ENCODE peak calls at places on chromosomes 4 and X, in ten cellular contexts. One of them, this sample, is unnamed.

GRCh38 chrX:11423362-11423818 is 130.2 kb downstream of the AMELX start:
- DNase-seq in activated naive CD4-positive, alpha-beta T cell treated with Interleukin-2 at 50 U/mL for 16 hours: no peak
- DNase-seq in T-helper 9 cell: no peak
- DNase-seq in T-helper 1 cell: no peak
- DNase-seq in NCI-H1092 treated with DMSO at 0.1 percent for 48 hours: no peak
- DNase-seq in activated naive CD8-positive, alpha-beta T cell treated with anti-CD3 and anti-CD28 coated beads for 36 hours: no peak
- DNase-seq in Peyer's patch: peak
- DNase-seq in T-helper 2 cell: no peak
- DNase-seq in head of caudate nucleus: peak
- DNase-seq in GM06990: no peak
- DNase-seq in this sample: no peak

GRCh38 chr4:151537726-151538125 is 128.8 kb downstream of the FHIP1A start:
- DNase-seq in GM06990: no peak
- DNase-seq in Peyer's patch: no peak
- DNase-seq in activated naive CD8-positive, alpha-beta T cell treated with anti-CD3 and anti-CD28 coated beads for 36 hours: no peak
- DNase-seq in T-helper 2 cell: no peak
- DNase-seq in activated naive CD4-positive, alpha-beta T cell treated with Interleukin-2 at 50 U/mL for 16 hours: no peak
- DNase-seq in T-helper 9 cell: no peak
- DNase-seq in head of caudate nucleus: no peak
- DNase-seq in NCI-H1092 treated with DMSO at 0.1 percent for 48 hours: no peak
- DNase-seq in T-helper 1 cell: no peak
- DNase-seq in this sample: no peak

GRCh38 chrX:110032534-110033161 is 29.7 kb downstream of the TMEM164 start:
- DNase-seq in head of caudate nucleus: no peak
- DNase-seq in activated naive CD8-positive, alpha-beta T cell treated with anti-CD3 and anti-CD28 coated beads for 36 hours: no peak
- DNase-seq in T-helper 1 cell: no peak
- DNase-seq in GM06990: no peak
- DNase-seq in T-helper 2 cell: no peak
- DNase-seq in NCI-H1092 treated with DMSO at 0.1 percent for 48 hours: peak
- DNase-seq in Peyer's patch: no peak
- DNase-seq in activated naive CD4-positive, alpha-beta T cell treated with Interleukin-2 at 50 U/mL for 16 hours: no peak
- DNase-seq in T-helper 9 cell: no peak
- DNase-seq in this sample: no peak

GRCh38 chrX:15497865-15498264 is 2.7 kb upstream of the BMX start:
- DNase-seq in GM06990: no peak
- DNase-seq in head of caudate nucleus: peak
- DNase-seq in NCI-H1092 treated with DMSO at 0.1 percent for 48 hours: peak
- DNase-seq in activated naive CD4-positive, alpha-beta T cell treated with Interleukin-2 at 50 U/mL for 16 hours: peak
- DNase-seq in T-helper 9 cell: peak
- DNase-seq in T-helper 1 cell: peak
- DNase-seq in activated naive CD8-positive, alpha-beta T cell treated with anti-CD3 and anti-CD28 coated beads for 36 hours: peak
- DNase-seq in T-helper 2 cell: no peak
- DNase-seq in Peyer's patch: peak
- DNase-seq in this sample: peak

GRCh38 chr4:82618321-82618720 is 56.5 kb upstream of the TMEM150C start:
- DNase-seq in NCI-H1092 treated with DMSO at 0.1 percent for 48 hours: no peak
- DNase-seq in T-helper 2 cell: no peak
- DNase-seq in T-helper 9 cell: no peak
- DNase-seq in GM06990: no peak
- DNase-seq in activated naive CD8-positive, alpha-beta T cell treated with anti-CD3 and anti-CD28 coated beads for 36 hours: no peak
- DNase-seq in head of caudate nucleus: no peak
- DNase-seq in T-helper 1 cell: no peak
- DNase-seq in activated naive CD4-positive, alpha-beta T cell treated with Interleukin-2 at 50 U/mL for 16 hours: no peak
- DNase-seq in Peyer's patch: no peak
- DNase-seq in this sample: no peak

GRCh38 chrX:20312018-20312417 is 45.3 kb upstream of the RPS6KA3 start:
- DNase-seq in NCI-H1092 treated with DMSO at 0.1 percent for 48 hours: no peak
- DNase-seq in GM06990: no peak
- DNase-seq in head of caudate nucleus: no peak
- DNase-seq in T-helper 2 cell: no peak
- DNase-seq in T-helper 1 cell: no peak
- DNase-seq in T-helper 9 cell: no peak
- DNase-seq in activated naive CD4-positive, alpha-beta T cell treated with Interleukin-2 at 50 U/mL for 16 hours: no peak
- DNase-seq in Peyer's patch: no peak
- DNase-seq in activated naive CD8-positive, alpha-beta T cell treated with anti-CD3 and anti-CD28 coated beads for 36 hours: no peak
- DNase-seq in this sample: no peak

GRCh38 chr4:7299051-7299907 is 106.9 kb downstream of the SORCS2 start:
- DNase-seq in T-helper 2 cell: no peak
- DNase-seq in activated naive CD8-positive, alpha-beta T cell treated with anti-CD3 and anti-CD28 coated beads for 36 hours: no peak
- DNase-seq in activated naive CD4-positive, alpha-beta T cell treated with Interleukin-2 at 50 U/mL for 16 hours: no peak
- DNase-seq in head of caudate nucleus: no peak
- DNase-seq in Peyer's patch: no peak
- DNase-seq in NCI-H1092 treated with DMSO at 0.1 percent for 48 hours: no peak
- DNase-seq in T-helper 1 cell: no peak
- DNase-seq in GM06990: no peak
- DNase-seq in T-helper 9 cell: no peak
- DNase-seq in this sample: no peak

GRCh38 chrX:31178064-31178768 is 106.4 kb upstream of the FTHL17 start:
- DNase-seq in T-helper 1 cell: no peak
- DNase-seq in T-helper 2 cell: no peak
- DNase-seq in GM06990: peak
- DNase-seq in activated naive CD4-positive, alpha-beta T cell treated with Interleukin-2 at 50 U/mL for 16 hours: no peak
- DNase-seq in T-helper 9 cell: no peak
- DNase-seq in Peyer's patch: no peak
- DNase-seq in head of caudate nucleus: no peak
- DNase-seq in NCI-H1092 treated with DMSO at 0.1 percent for 48 hours: no peak
- DNase-seq in activated naive CD8-positive, alpha-beta T cell treated with anti-CD3 and anti-CD28 coated beads for 36 hours: no peak
- DNase-seq in this sample: no peak

GRCh38 chr4:73705056-73705432 is 35.3 kb upstream of the CXCL8 start:
- DNase-seq in activated naive CD4-positive, alpha-beta T cell treated with Interleukin-2 at 50 U/mL for 16 hours: no peak
- DNase-seq in head of caudate nucleus: no peak
- DNase-seq in Peyer's patch: no peak
- DNase-seq in activated naive CD8-positive, alpha-beta T cell treated with anti-CD3 and anti-CD28 coated beads for 36 hours: no peak
- DNase-seq in T-helper 2 cell: no peak
- DNase-seq in T-helper 9 cell: no peak
- DNase-seq in NCI-H1092 treated with DMSO at 0.1 percent for 48 hours: no peak
- DNase-seq in GM06990: no peak
- DNase-seq in T-helper 1 cell: no peak
- DNase-seq in this sample: no peak

GRCh38 chr4:186580669-186581068 is 25.3 kb upstream of the MTNR1A start:
- DNase-seq in T-helper 2 cell: no peak
- DNase-seq in NCI-H1092 treated with DMSO at 0.1 percent for 48 hours: no peak
- DNase-seq in T-helper 1 cell: no peak
- DNase-seq in GM06990: no peak
- DNase-seq in head of caudate nucleus: no peak
- DNase-seq in Peyer's patch: no peak
- DNase-seq in activated naive CD4-positive, alpha-beta T cell treated with Interleukin-2 at 50 U/mL for 16 hours: no peak
- DNase-seq in activated naive CD8-positive, alpha-beta T cell treated with anti-CD3 and anti-CD28 coated beads for 36 hours: no peak
- DNase-seq in T-helper 9 cell: no peak
- DNase-seq in this sample: no peak

GRCh38 chrX:129932792-129933321 is 26.9 kb downstream of the UTP14A start:
- DNase-seq in Peyer's patch: peak
- DNase-seq in T-helper 1 cell: no peak
- DNase-seq in NCI-H1092 treated with DMSO at 0.1 percent for 48 hours: no peak
- DNase-seq in T-helper 9 cell: no peak
- DNase-seq in activated naive CD8-positive, alpha-beta T cell treated with anti-CD3 and anti-CD28 coated beads for 36 hours: no peak
- DNase-seq in GM06990: peak
- DNase-seq in activated naive CD4-positive, alpha-beta T cell treated with Interleukin-2 at 50 U/mL for 16 hours: no peak
- DNase-seq in T-helper 2 cell: no peak
- DNase-seq in head of caudate nucleus: peak
- DNase-seq in this sample: no peak

GRCh38 chr4:108751321-108751720 is 11.5 kb downstream of the ETNPPL start:
- DNase-seq in head of caudate nucleus: no peak
- DNase-seq in NCI-H1092 treated with DMSO at 0.1 percent for 48 hours: no peak
- DNase-seq in activated naive CD8-positive, alpha-beta T cell treated with anti-CD3 and anti-CD28 coated beads for 36 hours: no peak
- DNase-seq in activated naive CD4-positive, alpha-beta T cell treated with Interleukin-2 at 50 U/mL for 16 hours: no peak
- DNase-seq in GM06990: no peak
- DNase-seq in T-helper 1 cell: no peak
- DNase-seq in Peyer's patch: no peak
- DNase-seq in T-helper 2 cell: no peak
- DNase-seq in T-helper 9 cell: no peak
- DNase-seq in this sample: no peak

GRCh38 chr4:174996079-174996478 is 77.9 kb downstream of the ADAM29 start:
- DNase-seq in T-helper 2 cell: no peak
- DNase-seq in NCI-H1092 treated with DMSO at 0.1 percent for 48 hours: no peak
- DNase-seq in activated naive CD8-positive, alpha-beta T cell treated with anti-CD3 and anti-CD28 coated beads for 36 hours: no peak
- DNase-seq in head of caudate nucleus: no peak
- DNase-seq in T-helper 1 cell: no peak
- DNase-seq in T-helper 9 cell: no peak
- DNase-seq in Peyer's patch: no peak
- DNase-seq in activated naive CD4-positive, alpha-beta T cell treated with Interleukin-2 at 50 U/mL for 16 hours: no peak
- DNase-seq in GM06990: no peak
- DNase-seq in this sample: no peak

GRCh38 chr4:57612279-57612678 is 502.1 kb upstream of the IGFBP7 start:
- DNase-seq in activated naive CD4-positive, alpha-beta T cell treated with Interleukin-2 at 50 U/mL for 16 hours: no peak
- DNase-seq in T-helper 2 cell: no peak
- DNase-seq in T-helper 1 cell: no peak
- DNase-seq in T-helper 9 cell: no peak
- DNase-seq in Peyer's patch: no peak
- DNase-seq in activated naive CD8-positive, alpha-beta T cell treated with anti-CD3 and anti-CD28 coated beads for 36 hours: no peak
- DNase-seq in NCI-H1092 treated with DMSO at 0.1 percent for 48 hours: no peak
- DNase-seq in GM06990: no peak
- DNase-seq in head of caudate nucleus: no peak
- DNase-seq in this sample: peak

GRCh38 chrX:143669395-143669794 is 33.5 kb upstream of the SLITRK4 start:
- DNase-seq in Peyer's patch: no peak
- DNase-seq in GM06990: no peak
- DNase-seq in NCI-H1092 treated with DMSO at 0.1 percent for 48 hours: peak
- DNase-seq in activated naive CD4-positive, alpha-beta T cell treated with Interleukin-2 at 50 U/mL for 16 hours: no peak
- DNase-seq in activated naive CD8-positive, alpha-beta T cell treated with anti-CD3 and anti-CD28 coated beads for 36 hours: no peak
- DNase-seq in T-helper 1 cell: no peak
- DNase-seq in T-helper 2 cell: no peak
- DNase-seq in T-helper 9 cell: no peak
- DNase-seq in head of caudate nucleus: no peak
- DNase-seq in this sample: no peak

GRCh38 chrX:92247076-92247475 is 467.9 kb downstream of the PCDH11X start:
- DNase-seq in Peyer's patch: no peak
- DNase-seq in T-helper 1 cell: no peak
- DNase-seq in T-helper 2 cell: no peak
- DNase-seq in NCI-H1092 treated with DMSO at 0.1 percent for 48 hours: no peak
- DNase-seq in GM06990: no peak
- DNase-seq in head of caudate nucleus: no peak
- DNase-seq in T-helper 9 cell: no peak
- DNase-seq in activated naive CD4-positive, alpha-beta T cell treated with Interleukin-2 at 50 U/mL for 16 hours: no peak
- DNase-seq in activated naive CD8-positive, alpha-beta T cell treated with anti-CD3 and anti-CD28 coated beads for 36 hours: no peak
- DNase-seq in this sample: no peak

GRCh38 chrX:56233100-56233499 is 944 bp downstream of the KLF8 start:
- DNase-seq in NCI-H1092 treated with DMSO at 0.1 percent for 48 hours: no peak
- DNase-seq in GM06990: no peak
- DNase-seq in head of caudate nucleus: peak
- DNase-seq in T-helper 2 cell: no peak
- DNase-seq in T-helper 1 cell: no peak
- DNase-seq in activated naive CD8-positive, alpha-beta T cell treated with anti-CD3 and anti-CD28 coated beads for 36 hours: no peak
- DNase-seq in activated naive CD4-positive, alpha-beta T cell treated with Interleukin-2 at 50 U/mL for 16 hours: no peak
- DNase-seq in Peyer's patch: no peak
- DNase-seq in T-helper 9 cell: no peak
- DNase-seq in this sample: no peak

GRCh38 chrX:154785711-154786110 is 19.6 kb downstream of the MPP1 start:
- DNase-seq in activated naive CD8-positive, alpha-beta T cell treated with anti-CD3 and anti-CD28 coated beads for 36 hours: no peak
- DNase-seq in head of caudate nucleus: no peak
- DNase-seq in NCI-H1092 treated with DMSO at 0.1 percent for 48 hours: no peak
- DNase-seq in activated naive CD4-positive, alpha-beta T cell treated with Interleukin-2 at 50 U/mL for 16 hours: no peak
- DNase-seq in GM06990: no peak
- DNase-seq in T-helper 1 cell: no peak
- DNase-seq in T-helper 9 cell: no peak
- DNase-seq in Peyer's patch: no peak
- DNase-seq in T-helper 2 cell: no peak
- DNase-seq in this sample: no peak

GRCh38 chrX:115531818-115532403 is 29.1 kb upstream of the PLS3 start:
- DNase-seq in head of caudate nucleus: no peak
- DNase-seq in NCI-H1092 treated with DMSO at 0.1 percent for 48 hours: no peak
- DNase-seq in T-helper 2 cell: no peak
- DNase-seq in activated naive CD8-positive, alpha-beta T cell treated with anti-CD3 and anti-CD28 coated beads for 36 hours: no peak
- DNase-seq in GM06990: no peak
- DNase-seq in T-helper 1 cell: no peak
- DNase-seq in T-helper 9 cell: no peak
- DNase-seq in activated naive CD4-positive, alpha-beta T cell treated with Interleukin-2 at 50 U/mL for 16 hours: no peak
- DNase-seq in Peyer's patch: no peak
- DNase-seq in this sample: no peak

GRCh38 chr4:34220601-34221000 is 2023.7 kb downstream of the ARAP2 start:
- DNase-seq in GM06990: no peak
- DNase-seq in head of caudate nucleus: no peak
- DNase-seq in T-helper 2 cell: no peak
- DNase-seq in NCI-H1092 treated with DMSO at 0.1 percent for 48 hours: no peak
- DNase-seq in T-helper 9 cell: no peak
- DNase-seq in T-helper 1 cell: no peak
- DNase-seq in activated naive CD8-positive, alpha-beta T cell treated with anti-CD3 and anti-CD28 coated beads for 36 hours: no peak
- DNase-seq in Peyer's patch: no peak
- DNase-seq in activated naive CD4-positive, alpha-beta T cell treated with Interleukin-2 at 50 U/mL for 16 hours: no peak
- DNase-seq in this sample: no peak

GRCh38 chrX:130145123-130145522 is 20.5 kb downstream of the AIFM1 start:
- DNase-seq in T-helper 9 cell: no peak
- DNase-seq in GM06990: no peak
- DNase-seq in Peyer's patch: no peak
- DNase-seq in head of caudate nucleus: no peak
- DNase-seq in activated naive CD8-positive, alpha-beta T cell treated with anti-CD3 and anti-CD28 coated beads for 36 hours: no peak
- DNase-seq in T-helper 1 cell: no peak
- DNase-seq in activated naive CD4-positive, alpha-beta T cell treated with Interleukin-2 at 50 U/mL for 16 hours: no peak
- DNase-seq in NCI-H1092 treated with DMSO at 0.1 percent for 48 hours: no peak
- DNase-seq in T-helper 2 cell: no peak
- DNase-seq in this sample: no peak

GRCh38 chr4:34676390-34676789 is 1567.9 kb downstream of the ARAP2 start:
- DNase-seq in T-helper 9 cell: no peak
- DNase-seq in activated naive CD4-positive, alpha-beta T cell treated with Interleukin-2 at 50 U/mL for 16 hours: no peak
- DNase-seq in T-helper 1 cell: no peak
- DNase-seq in NCI-H1092 treated with DMSO at 0.1 percent for 48 hours: no peak
- DNase-seq in T-helper 2 cell: no peak
- DNase-seq in Peyer's patch: no peak
- DNase-seq in head of caudate nucleus: no peak
- DNase-seq in activated naive CD8-positive, alpha-beta T cell treated with anti-CD3 and anti-CD28 coated beads for 36 hours: no peak
- DNase-seq in GM06990: no peak
- DNase-seq in this sample: no peak

GRCh38 chrX:38657562-38657961 is 96.2 kb downstream of the TSPAN7 start:
- DNase-seq in GM06990: peak
- DNase-seq in activated naive CD8-positive, alpha-beta T cell treated with anti-CD3 and anti-CD28 coated beads for 36 hours: no peak
- DNase-seq in NCI-H1092 treated with DMSO at 0.1 percent for 48 hours: no peak
- DNase-seq in T-helper 1 cell: no peak
- DNase-seq in T-helper 9 cell: no peak
- DNase-seq in T-helper 2 cell: no peak
- DNase-seq in activated naive CD4-positive, alpha-beta T cell treated with Interleukin-2 at 50 U/mL for 16 hours: no peak
- DNase-seq in head of caudate nucleus: no peak
- DNase-seq in Peyer's patch: no peak
- DNase-seq in this sample: no peak